ENCODE peak calls at places on chromosomes 11 and 22, in nine cellular contexts. F, R, X, B, W, G, A, H and V are unnamed samples.

GRCh38 chr11:109197656-109198055 is 224.3 kb upstream of the C11orf87 start:
- DNase-seq in R (peak; percentile 25), X (no peak), H (no peak), A (no peak), G (no peak), W (no peak), F (no peak), B (no peak), V (no peak)

GRCh38 chr22:19877626-19878339 is 23.1 kb upstream of the GNB1L start:
- DNase-seq in B (no peak), G (no peak), W (no peak), A (no peak), X (no peak), H (peak; percentile 59), F (peak; percentile 58), R (no peak), V (peak; percentile 67)

GRCh38 chr11:1292644-1293618 is 16.5 kb downstream of the TOLLIP start:
- DNase-seq in F (peak; percentile 54), A (no peak), W (no peak), R (no peak), X (no peak), H (peak; percentile 44), G (no peak), B (no peak), V (peak; percentile 56)

GRCh38 chr11:130151196-130151595 is 8.4 kb upstream of the ST14 start:
- DNase-seq in X (peak; percentile 43), A (no peak), G (no peak), B (no peak), H (no peak), R (no peak), W (no peak), F (no peak), V (no peak)

GRCh38 chr11:64762916-64763803 is 3.4 kb upstream of the PYGM start:
- DNase-seq in R (peak; percentile 11), G (no peak), B (peak; percentile 69), X (peak; percentile 10), F (peak; percentile 48), H (peak; percentile 65), A (no peak), W (no peak), V (peak; percentile 71)

GRCh38 chr11:14669499-14669898 is 25.9 kb downstream of the PDE3B start:
- DNase-seq in G (no peak), B (peak; percentile 19), F (no peak), X (no peak), R (no peak), W (no peak), A (no peak), H (no peak), V (no peak)

GRCh38 chr22:47599753-47600152 is 837.3 kb downstream of the TBC1D22A start:
- DNase-seq in B (no peak), X (no peak), F (peak; percentile 27), H (peak; percentile 38), G (no peak), R (no peak), W (no peak), A (no peak), V (peak; percentile 29)

GRCh38 chr22:23402275-23403151 is 177.6 kb downstream of the IGLL1 start:
- DNase-seq in R (peak; percentile 50), X (peak; percentile 78), A (peak; percentile 94), G (no peak), F (peak; percentile 86), W (peak; percentile 28), H (peak; percentile 74), B (peak; percentile 92), V (peak; percentile 75)

GRCh38 chr11:104164028-104164520 is at the start of gene PDGFD:
- DNase-seq in A (peak; percentile 66), R (peak; percentile 54), G (no peak), F (peak; percentile 73), W (peak; percentile 73), X (peak; percentile 47), H (no peak), B (peak; percentile 95), V (peak; percentile 81)

GRCh38 chr11:128251140-128251539 is 336.2 kb downstream of the ETS1 start:
- DNase-seq in X (no peak), A (no peak), G (no peak), F (no peak), W (no peak), R (no peak), H (no peak), B (no peak), V (no peak)

GRCh38 chr11:44943118-44943517 is 7.6 kb downstream of the TP53I11 start:
- DNase-seq in B (no peak), A (peak; percentile 40), G (no peak), W (no peak), R (peak; percentile 59), F (peak; percentile 71), X (no peak), H (peak; percentile 77), V (no peak)

GRCh38 chr11:10428453-10428852 is 26.6 kb upstream of the AMPD3 start:
- DNase-seq in A (no peak), W (no peak), F (no peak), X (no peak), G (no peak), R (no peak), B (peak; percentile 36), H (no peak), V (no peak)

GRCh38 chr11:83918471-83918870 is 632.3 kb upstream of the CCDC90B start:
- DNase-seq in W (peak; percentile 8), R (no peak), A (no peak), X (no peak), F (no peak), B (no peak), H (no peak), G (no peak), V (no peak)

GRCh38 chr11:76232026-76232665 is 25.8 kb upstream of the WNT11 start:
- DNase-seq in A (no peak), H (peak; percentile 73), X (peak; percentile 80), G (no peak), B (no peak), R (no peak), W (no peak), F (no peak), V (no peak)

GRCh38 chr11:28976801-28977145 is 868.6 kb downstream of the METTL15 start:
- DNase-seq in B (no peak), A (no peak), F (no peak), R (no peak), G (no peak), W (no peak), H (no peak), X (no peak), V (no peak)

GRCh38 chr22:40046126-40046525 is 51.4 kb downstream of the FAM83F start:
- DNase-seq in X (no peak), W (no peak), A (no peak), B (no peak), G (no peak), R (no peak), H (no peak), F (no peak), V (no peak)

GRCh38 chr11:3077846-3078440 is 20.7 kb upstream of the CARS1 start:
- DNase-seq in H (no peak), W (no peak), G (no peak), B (no peak), A (no peak), X (no peak), R (no peak), F (no peak), V (no peak)